ENCODE peak calls at places on chromosome 19, in ten cellular contexts. One of them, this sample, is unnamed.

GRCh38 chr19:45200614-45201013 is 22.0 kb downstream of the BLOC1S3 start:
- DNase-seq in iPS-NIHi11: no peak
- DNase-seq in IMR-90: peak; percentile 57
- DNase-seq in AG08396: no peak
- DNase-seq in CD8-positive, alpha-beta memory T cell: no peak
- DNase-seq in thoracic aorta: no peak
- DNase-seq in stimulated activated naive B cell treated with anti-CD40 and anti-IgM and Interleukin-4, amounts not matched to agents 10 μg/mL and 1 μg/mL and 100 μg/mL, for 72 hours: no peak
- DNase-seq in small intestine: no peak
- DNase-seq in T-helper 17 cell: no peak
- DNase-seq in cerebellum: no peak
- DNase-seq in this sample: no peak

GRCh38 chr19:763181-763580 is 12.3 kb downstream of the MISP start:
- DNase-seq in IMR-90: no peak
- DNase-seq in thoracic aorta: no peak
- DNase-seq in T-helper 17 cell: no peak
- DNase-seq in cerebellum: no peak
- DNase-seq in stimulated activated naive B cell treated with anti-CD40 and anti-IgM and Interleukin-4, amounts not matched to agents 10 μg/mL and 1 μg/mL and 100 μg/mL, for 72 hours: no peak
- DNase-seq in AG08396: no peak
- DNase-seq in CD8-positive, alpha-beta memory T cell: no peak
- DNase-seq in small intestine: no peak
- DNase-seq in iPS-NIHi11: no peak
- DNase-seq in this sample: no peak

GRCh38 chr19:45824531-45825262 is 9.6 kb upstream of the RSPH6A start:
- DNase-seq in T-helper 17 cell: no peak
- DNase-seq in cerebellum: no peak
- DNase-seq in AG08396: no peak
- DNase-seq in iPS-NIHi11: no peak
- DNase-seq in IMR-90: no peak
- DNase-seq in stimulated activated naive B cell treated with anti-CD40 and anti-IgM and Interleukin-4, amounts not matched to agents 10 μg/mL and 1 μg/mL and 100 μg/mL, for 72 hours: no peak
- DNase-seq in CD8-positive, alpha-beta memory T cell: no peak
- DNase-seq in small intestine: no peak
- DNase-seq in thoracic aorta: no peak
- DNase-seq in this sample: no peak

GRCh38 chr19:44585371-44586141 is 27.8 kb upstream of the IGSF23 start:
- DNase-seq in AG08396: no peak
- DNase-seq in iPS-NIHi11: no peak
- DNase-seq in thoracic aorta: no peak
- DNase-seq in stimulated activated naive B cell treated with anti-CD40 and anti-IgM and Interleukin-4, amounts not matched to agents 10 μg/mL and 1 μg/mL and 100 μg/mL, for 72 hours: no peak
- DNase-seq in small intestine: peak; percentile 42
- DNase-seq in IMR-90: peak; percentile 53
- DNase-seq in cerebellum: no peak
- DNase-seq in CD8-positive, alpha-beta memory T cell: no peak
- DNase-seq in T-helper 17 cell: no peak
- DNase-seq in this sample: peak; percentile 43

GRCh38 chr19:51460164-51460992 is 2.1 kb upstream of the SIGLEC8 start:
- DNase-seq in cerebellum: no peak
- DNase-seq in CD8-positive, alpha-beta memory T cell: no peak
- DNase-seq in iPS-NIHi11: peak; percentile 67
- DNase-seq in thoracic aorta: no peak
- DNase-seq in T-helper 17 cell: no peak
- DNase-seq in AG08396: no peak
- DNase-seq in IMR-90: peak; percentile 7
- DNase-seq in small intestine: no peak
- DNase-seq in stimulated activated naive B cell treated with anti-CD40 and anti-IgM and Interleukin-4, amounts not matched to agents 10 μg/mL and 1 μg/mL and 100 μg/mL, for 72 hours: no peak
- DNase-seq in this sample: no peak

GRCh38 chr19:1865172-1866010 is 2.0 kb upstream of the KLF16 start:
- DNase-seq in AG08396: no peak
- DNase-seq in T-helper 17 cell: no peak
- DNase-seq in iPS-NIHi11: no peak
- DNase-seq in small intestine: no peak
- DNase-seq in cerebellum: no peak
- DNase-seq in thoracic aorta: no peak
- DNase-seq in stimulated activated naive B cell treated with anti-CD40 and anti-IgM and Interleukin-4, amounts not matched to agents 10 μg/mL and 1 μg/mL and 100 μg/mL, for 72 hours: no peak
- DNase-seq in IMR-90: no peak
- DNase-seq in CD8-positive, alpha-beta memory T cell: no peak
- DNase-seq in this sample: no peak

GRCh38 chr19:15287496-15287895 is 44.8 kb downstream of the BRD4 start:
- DNase-seq in CD8-positive, alpha-beta memory T cell: no peak
- DNase-seq in T-helper 17 cell: no peak
- DNase-seq in cerebellum: no peak
- DNase-seq in IMR-90: no peak
- DNase-seq in thoracic aorta: no peak
- DNase-seq in AG08396: no peak
- DNase-seq in iPS-NIHi11: no peak
- DNase-seq in stimulated activated naive B cell treated with anti-CD40 and anti-IgM and Interleukin-4, amounts not matched to agents 10 μg/mL and 1 μg/mL and 100 μg/mL, for 72 hours: no peak
- DNase-seq in small intestine: no peak
- DNase-seq in this sample: no peak

GRCh38 chr19:58544591-58545285 is 874 bp downstream of the TRIM28 start:
- DNase-seq in small intestine: peak; percentile 50
- DNase-seq in T-helper 17 cell: peak; percentile 79
- DNase-seq in cerebellum: peak; percentile 82
- DNase-seq in CD8-positive, alpha-beta memory T cell: peak; percentile 74
- DNase-seq in AG08396: peak; percentile 94
- DNase-seq in stimulated activated naive B cell treated with anti-CD40 and anti-IgM and Interleukin-4, amounts not matched to agents 10 μg/mL and 1 μg/mL and 100 μg/mL, for 72 hours: no peak
- DNase-seq in iPS-NIHi11: peak; percentile 97
- DNase-seq in thoracic aorta: no peak
- DNase-seq in IMR-90: peak; percentile 47
- DNase-seq in this sample: peak; percentile 75

GRCh38 chr19:10780368-10780767 is 55.6 kb downstream of the TMED1 start:
- DNase-seq in AG08396: no peak
- DNase-seq in T-helper 17 cell: no peak
- DNase-seq in iPS-NIHi11: no peak
- DNase-seq in cerebellum: no peak
- DNase-seq in IMR-90: peak; percentile 54
- DNase-seq in stimulated activated naive B cell treated with anti-CD40 and anti-IgM and Interleukin-4, amounts not matched to agents 10 μg/mL and 1 μg/mL and 100 μg/mL, for 72 hours: no peak
- DNase-seq in CD8-positive, alpha-beta memory T cell: no peak
- DNase-seq in thoracic aorta: no peak
- DNase-seq in small intestine: no peak
- DNase-seq in this sample: no peak

GRCh38 chr19:31529121-31529520 is 179.9 kb upstream of the TSHZ3 start:
- DNase-seq in T-helper 17 cell: no peak
- DNase-seq in stimulated activated naive B cell treated with anti-CD40 and anti-IgM and Interleukin-4, amounts not matched to agents 10 μg/mL and 1 μg/mL and 100 μg/mL, for 72 hours: no peak
- DNase-seq in AG08396: no peak
- DNase-seq in iPS-NIHi11: no peak
- DNase-seq in cerebellum: no peak
- DNase-seq in CD8-positive, alpha-beta memory T cell: no peak
- DNase-seq in thoracic aorta: no peak
- DNase-seq in IMR-90: no peak
- DNase-seq in small intestine: no peak
- DNase-seq in this sample: no peak

GRCh38 chr19:33388817-33389573 is 15.5 kb downstream of the CEBPG start:
- DNase-seq in thoracic aorta: no peak
- DNase-seq in AG08396: no peak
- DNase-seq in IMR-90: no peak
- DNase-seq in iPS-NIHi11: no peak
- DNase-seq in T-helper 17 cell: no peak
- DNase-seq in small intestine: no peak
- DNase-seq in cerebellum: peak; percentile 37
- DNase-seq in CD8-positive, alpha-beta memory T cell: no peak
- DNase-seq in stimulated activated naive B cell treated with anti-CD40 and anti-IgM and Interleukin-4, amounts not matched to agents 10 μg/mL and 1 μg/mL and 100 μg/mL, for 72 hours: no peak
- DNase-seq in this sample: peak; percentile 67

This sample was measured in right lobe of liver.